ENCODE peak calls at places on chromosomes 11 and 22, in five cellular contexts. One of them, this sample, is unnamed.

GRCh38 chr22:19461506-19461905 is 14.0 kb upstream of the C22orf39 start:
- DNase-seq in body of pancreas: no peak
- DNase-seq in fibroblast of mammary gland: no peak
- DNase-seq in IMR-90: no peak
- DNase-seq in lower lobe of right lung: no peak
- DNase-seq in this sample: no peak

GRCh38 chr11:1746956-1747752 is 3.2 kb downstream of the IFITM10 start:
- DNase-seq in body of pancreas: no peak
- DNase-seq in fibroblast of mammary gland: no peak
- DNase-seq in IMR-90: no peak
- DNase-seq in lower lobe of right lung: no peak
- DNase-seq in this sample: no peak

GRCh38 chr11:114989536-114989935 is 311.2 kb downstream of the NXPE2 start:
- DNase-seq in body of pancreas: no peak
- DNase-seq in fibroblast of mammary gland: no peak
- DNase-seq in IMR-90: no peak
- DNase-seq in lower lobe of right lung: no peak
- DNase-seq in this sample: no peak

GRCh38 chr11:1931791-1932480 is 12.4 kb downstream of the TNNT3 start:
- DNase-seq in body of pancreas: no peak
- DNase-seq in fibroblast of mammary gland: no peak
- DNase-seq in IMR-90: no peak
- DNase-seq in lower lobe of right lung: no peak
- DNase-seq in this sample: no peak

GRCh38 chr11:16881074-16881709 is 133.0 kb downstream of the PLEKHA7 start:
- DNase-seq in body of pancreas: peak; percentile 79
- DNase-seq in fibroblast of mammary gland: peak; percentile 69
- DNase-seq in IMR-90: peak; percentile 13
- DNase-seq in lower lobe of right lung: peak; percentile 69
- DNase-seq in this sample: peak; percentile 7

GRCh38 chr11:32960553-32961164 is 55.0 kb upstream of the DEPDC7 start:
- DNase-seq in body of pancreas: no peak
- DNase-seq in fibroblast of mammary gland: peak; percentile 68
- DNase-seq in IMR-90: peak; percentile 71
- DNase-seq in lower lobe of right lung: no peak
- DNase-seq in this sample: peak; percentile 11

GRCh38 chr11:81579339-81579738 is 1154.3 kb downstream of the FAM181B start:
- DNase-seq in body of pancreas: no peak
- DNase-seq in fibroblast of mammary gland: no peak
- DNase-seq in IMR-90: no peak
- DNase-seq in lower lobe of right lung: no peak
- DNase-seq in this sample: no peak

GRCh38 chr11:44267366-44268072 is 42.4 kb downstream of the ALX4 start:
- DNase-seq in body of pancreas: no peak
- DNase-seq in fibroblast of mammary gland: no peak
- DNase-seq in IMR-90: no peak
- DNase-seq in lower lobe of right lung: no peak
- DNase-seq in this sample: no peak

GRCh38 chr11:35045219-35045819 is 93.7 kb upstream of the CD44 start:
- DNase-seq in body of pancreas: peak; percentile 43
- DNase-seq in fibroblast of mammary gland: no peak
- DNase-seq in IMR-90: no peak
- DNase-seq in lower lobe of right lung: no peak
- DNase-seq in this sample: no peak

GRCh38 chr11:86047275-86047991 is 21.5 kb downstream of the PICALM start:
- DNase-seq in body of pancreas: no peak
- DNase-seq in fibroblast of mammary gland: peak; percentile 80
- DNase-seq in IMR-90: peak; percentile 54
- DNase-seq in lower lobe of right lung: no peak
- DNase-seq in this sample: peak; percentile 72

GRCh38 chr22:42807185-42807584 is 49.9 kb downstream of the ARFGAP3 start:
- DNase-seq in body of pancreas: no peak
- DNase-seq in fibroblast of mammary gland: no peak
- DNase-seq in IMR-90: no peak
- DNase-seq in lower lobe of right lung: no peak
- DNase-seq in this sample: no peak

GRCh38 chr11:102413497-102413896 is 39.1 kb downstream of the TMEM123 start:
- DNase-seq in body of pancreas: no peak
- DNase-seq in fibroblast of mammary gland: no peak
- DNase-seq in IMR-90: no peak
- DNase-seq in lower lobe of right lung: no peak
- DNase-seq in this sample: no peak

GRCh38 chr11:102415252-102415916 is 37.2 kb downstream of the TMEM123 start:
- DNase-seq in body of pancreas: no peak
- DNase-seq in fibroblast of mammary gland: no peak
- DNase-seq in IMR-90: no peak
- DNase-seq in lower lobe of right lung: no peak
- DNase-seq in this sample: no peak

GRCh38 chr11:102411142-102411541 is 41.4 kb downstream of the TMEM123 start:
- DNase-seq in body of pancreas: no peak
- DNase-seq in fibroblast of mammary gland: no peak
- DNase-seq in IMR-90: no peak
- DNase-seq in lower lobe of right lung: no peak
- DNase-seq in this sample: no peak

GRCh38 chr11:102416974-102417373 is 35.6 kb downstream of the TMEM123 start:
- DNase-seq in body of pancreas: no peak
- DNase-seq in fibroblast of mammary gland: no peak
- DNase-seq in IMR-90: no peak
- DNase-seq in lower lobe of right lung: no peak
- DNase-seq in this sample: no peak

GRCh38 chr11:102414559-102414958 is 38.0 kb downstream of the TMEM123 start:
- DNase-seq in body of pancreas: no peak
- DNase-seq in fibroblast of mammary gland: no peak
- DNase-seq in IMR-90: no peak
- DNase-seq in lower lobe of right lung: no peak
- DNase-seq in this sample: no peak
- H3K4me3 ChIP-seq in body of pancreas: no peak overlapping the region
- H3K4me3 ChIP-seq in fibroblast of mammary gland: no peak overlapping the region
- H3K4me3 ChIP-seq in IMR-90: no peak overlapping the region
- H3K4me3 ChIP-seq in lower lobe of right lung: no peak overlapping the region
- H3K4me3 ChIP-seq in this sample: no peak overlapping the region

GRCh38 chr11:63670738-63671321 is 346 bp downstream of the ATL3 start:
- DNase-seq in body of pancreas: peak; percentile 64
- DNase-seq in fibroblast of mammary gland: no peak
- DNase-seq in IMR-90: no peak
- DNase-seq in lower lobe of right lung: peak; percentile 75
- DNase-seq in this sample: no peak

GRCh38 chr11:63670077-63670737 is 969 bp downstream of the ATL3 start:
- DNase-seq in body of pancreas: no peak
- DNase-seq in fibroblast of mammary gland: peak; percentile 67
- DNase-seq in IMR-90: peak; percentile 45
- DNase-seq in lower lobe of right lung: no peak
- DNase-seq in this sample: no peak

GRCh38 chr11:63668396-63668795 is 2.8 kb downstream of the ATL3 start:
- DNase-seq in body of pancreas: no peak
- DNase-seq in fibroblast of mammary gland: peak; percentile 63
- DNase-seq in IMR-90: no peak
- DNase-seq in lower lobe of right lung: no peak
- DNase-seq in this sample: no peak

GRCh38 chr11:63666874-63667273 is 4.3 kb downstream of the ATL3 start:
- DNase-seq in body of pancreas: no peak
- DNase-seq in fibroblast of mammary gland: peak; percentile 80
- DNase-seq in IMR-90: peak; percentile 94
- DNase-seq in lower lobe of right lung: no peak
- DNase-seq in this sample: no peak

DNA sequence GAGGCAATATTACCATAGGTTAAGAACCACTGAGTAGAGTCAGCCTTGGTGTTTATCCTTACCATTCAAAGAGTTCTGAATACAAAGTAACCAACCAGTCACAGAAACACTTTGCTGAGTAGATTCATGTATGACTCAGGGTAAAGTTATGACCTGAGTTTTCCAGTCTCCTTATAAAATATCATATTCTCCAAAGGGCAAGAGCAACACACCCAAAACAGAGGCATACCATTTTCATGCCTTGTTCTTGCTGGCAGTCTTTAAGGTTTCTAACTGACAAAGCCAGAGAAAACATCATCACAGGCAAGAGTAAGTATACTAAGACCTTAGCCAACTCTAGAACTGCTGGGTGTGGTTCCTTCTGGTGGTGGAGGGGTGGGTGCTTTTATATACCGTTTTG is 3.2 kb downstream of the ATL3 start:
- DNase-seq in body of pancreas: no peak
- DNase-seq in fibroblast of mammary gland: peak; percentile 94
- DNase-seq in IMR-90: peak; percentile 97
- DNase-seq in lower lobe of right lung: no peak
- DNase-seq in this sample: peak; percentile 80
- H3K4me3 ChIP-seq in body of pancreas: no peak overlapping the region
- H3K4me3 ChIP-seq in fibroblast of mammary gland: peak overlapping the region; percentile 24
- H3K4me3 ChIP-seq in IMR-90: no peak overlapping the region
- H3K4me3 ChIP-seq in lower lobe of right lung: no peak overlapping the region
- H3K4me3 ChIP-seq in this sample: no peak overlapping the region

DNA sequence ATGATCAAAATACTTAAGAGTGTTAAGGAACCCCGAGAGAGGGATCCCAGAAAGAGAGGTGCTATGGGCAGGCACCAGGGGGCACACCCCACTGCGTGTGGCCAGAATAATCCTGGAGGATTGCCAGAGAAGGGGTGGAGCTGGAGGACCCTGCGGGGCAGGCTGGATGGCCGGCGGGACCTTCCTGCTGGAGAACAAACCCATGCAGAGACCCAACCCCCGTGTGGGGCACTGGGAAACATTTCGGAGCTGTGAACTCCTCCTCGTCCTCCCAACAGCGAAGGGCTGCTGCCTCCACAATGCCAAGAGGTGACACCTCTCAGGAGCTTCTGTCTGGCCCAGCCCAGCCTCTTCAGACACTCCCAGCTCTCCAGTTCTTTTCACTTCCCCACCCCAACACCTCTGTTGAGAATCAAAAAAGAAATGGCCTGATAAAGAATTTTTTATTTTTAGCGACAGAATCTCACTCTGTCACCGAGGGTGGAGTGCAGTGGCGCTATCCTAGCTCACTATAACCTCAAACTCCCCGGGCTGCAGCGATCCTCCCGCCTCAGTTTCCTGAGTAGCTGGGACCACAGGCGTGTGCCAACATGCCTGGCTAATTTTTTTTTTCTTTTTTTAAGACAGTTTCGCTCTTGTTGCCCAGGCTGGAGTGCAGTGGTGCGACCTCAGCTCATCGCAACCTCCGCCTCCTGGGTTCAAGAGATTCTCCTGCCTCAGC is 25.6 kb downstream of the RHOD start:
- DNase-seq in body of pancreas: no peak
- DNase-seq in fibroblast of mammary gland: peak; percentile 12
- DNase-seq in IMR-90: no peak
- DNase-seq in lower lobe of right lung: no peak
- DNase-seq in this sample: no peak
- H3K4me3 ChIP-seq in body of pancreas: no peak overlapping the region
- H3K4me3 ChIP-seq in fibroblast of mammary gland: no peak overlapping the region
- H3K4me3 ChIP-seq in IMR-90: no peak overlapping the region
- H3K4me3 ChIP-seq in lower lobe of right lung: peak overlapping the region; percentile 26
- H3K4me3 ChIP-seq in this sample: no peak overlapping the region

GRCh38 chr11:119359365-119360229 is 13.1 kb upstream of the MFRP start:
- DNase-seq in body of pancreas: no peak
- DNase-seq in fibroblast of mammary gland: no peak
- DNase-seq in IMR-90: no peak
- DNase-seq in lower lobe of right lung: no peak
- DNase-seq in this sample: no peak
- H3K4me3 ChIP-seq in body of pancreas: no peak overlapping the region
- H3K4me3 ChIP-seq in fibroblast of mammary gland: no peak overlapping the region
- H3K4me3 ChIP-seq in IMR-90: no peak overlapping the region
- H3K4me3 ChIP-seq in lower lobe of right lung: no peak overlapping the region
- H3K4me3 ChIP-seq in this sample: no peak overlapping the region

GRCh38 chr11:64725601-64726139 is 2.7 kb upstream of the NRXN2 start:
- DNase-seq in body of pancreas: no peak
- DNase-seq in fibroblast of mammary gland: no peak
- DNase-seq in IMR-90: no peak
- DNase-seq in lower lobe of right lung: no peak
- DNase-seq in this sample: no peak

GRCh38 chr11:64723907-64724862 is 1.2 kb upstream of the NRXN2 start:
- DNase-seq in body of pancreas: no peak
- DNase-seq in fibroblast of mammary gland: no peak
- DNase-seq in IMR-90: no peak
- DNase-seq in lower lobe of right lung: no peak
- DNase-seq in this sample: no peak

GRCh38 chr11:64724863-64725535 is 2.0 kb upstream of the NRXN2 start:
- DNase-seq in body of pancreas: no peak
- DNase-seq in fibroblast of mammary gland: no peak
- DNase-seq in IMR-90: no peak
- DNase-seq in lower lobe of right lung: no peak
- DNase-seq in this sample: no peak

GRCh38 chr11:64727131-64727530 is 4.1 kb upstream of the NRXN2 start:
- DNase-seq in body of pancreas: no peak
- DNase-seq in fibroblast of mammary gland: no peak
- DNase-seq in IMR-90: no peak
- DNase-seq in lower lobe of right lung: no peak
- DNase-seq in this sample: no peak

GRCh38 chr11:64726211-64726641 is 3.2 kb upstream of the NRXN2 start:
- DNase-seq in body of pancreas: no peak
- DNase-seq in fibroblast of mammary gland: no peak
- DNase-seq in IMR-90: no peak
- DNase-seq in lower lobe of right lung: no peak
- DNase-seq in this sample: no peak
- H3K4me3 ChIP-seq in body of pancreas: no peak overlapping the region
- H3K4me3 ChIP-seq in fibroblast of mammary gland: no peak overlapping the region
- H3K4me3 ChIP-seq in IMR-90: no peak overlapping the region
- H3K4me3 ChIP-seq in lower lobe of right lung: no peak overlapping the region
- H3K4me3 ChIP-seq in this sample: no peak overlapping the region

DNA sequence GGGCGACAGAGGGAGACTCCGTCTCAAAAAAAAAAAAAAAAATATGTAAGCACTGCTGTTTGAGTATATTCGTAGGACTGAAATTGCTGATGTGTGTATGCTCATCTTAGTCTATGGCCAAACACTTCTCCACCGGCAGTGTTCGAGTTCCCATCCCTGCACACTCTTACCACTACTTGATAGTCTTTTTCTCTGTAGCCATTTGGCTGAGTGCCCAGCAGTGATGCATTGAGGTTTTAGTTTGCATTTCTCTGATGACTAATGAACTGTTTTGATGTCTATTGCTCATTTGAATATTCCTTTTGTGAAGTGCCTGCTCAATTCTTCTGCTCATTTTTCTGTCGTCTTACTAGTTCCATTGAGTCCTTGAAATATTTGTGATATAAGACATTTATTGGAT is 1.9 kb downstream of the TIRAP start:
- DNase-seq in body of pancreas: peak; percentile 70
- DNase-seq in fibroblast of mammary gland: peak; percentile 97
- DNase-seq in IMR-90: peak; percentile 96
- DNase-seq in lower lobe of right lung: no peak
- DNase-seq in this sample: peak; percentile 79
- H3K4me3 ChIP-seq in body of pancreas: no peak overlapping the region
- H3K4me3 ChIP-seq in fibroblast of mammary gland: no peak overlapping the region
- H3K4me3 ChIP-seq in IMR-90: no peak overlapping the region
- H3K4me3 ChIP-seq in lower lobe of right lung: no peak overlapping the region
- H3K4me3 ChIP-seq in this sample: no peak overlapping the region

This sample was measured in skeletal muscle cell.